ENCODE peak calls at places on chromosome 17, in six cellular contexts. One of them, this sample, is unnamed.

GRCh38 chr17:59328534-59329095 is 2.8 kb upstream of the YPEL2 start:
- DNase-seq in retinal pigment epithelial cell: no peak
- DNase-seq in psoas muscle: no peak
- DNase-seq in dorsolateral prefrontal cortex: no peak
- DNase-seq in IMR-90: no peak
- DNase-seq in CD4-positive, alpha-beta T cell: no peak
- DNase-seq in this sample: no peak

GRCh38 chr17:64087252-64088005 is 42.5 kb downstream of the ERN1 start:
- DNase-seq in IMR-90: no peak
- DNase-seq in CD4-positive, alpha-beta T cell: no peak
- DNase-seq in retinal pigment epithelial cell: no peak
- DNase-seq in psoas muscle: no peak
- DNase-seq in dorsolateral prefrontal cortex: no peak
- DNase-seq in this sample: no peak

GRCh38 chr17:36856921-36857381 is 80.3 kb upstream of the LHX1 start:
- DNase-seq in retinal pigment epithelial cell: no peak
- DNase-seq in IMR-90: no peak
- DNase-seq in dorsolateral prefrontal cortex: peak
- DNase-seq in CD4-positive, alpha-beta T cell: no peak
- DNase-seq in psoas muscle: no peak
- DNase-seq in this sample: no peak

GRCh38 chr17:40399185-40399584 is 18.5 kb downstream of the TOP2A start:
- DNase-seq in dorsolateral prefrontal cortex: no peak
- DNase-seq in IMR-90: peak
- DNase-seq in retinal pigment epithelial cell: no peak
- DNase-seq in CD4-positive, alpha-beta T cell: no peak
- DNase-seq in psoas muscle: no peak
- DNase-seq in this sample: peak

GRCh38 chr17:46964315-46965265 is 14.5 kb downstream of the RPRML start:
- DNase-seq in IMR-90: peak
- DNase-seq in retinal pigment epithelial cell: no peak
- DNase-seq in dorsolateral prefrontal cortex: no peak
- DNase-seq in psoas muscle: no peak
- DNase-seq in CD4-positive, alpha-beta T cell: no peak
- DNase-seq in this sample: no peak

GRCh38 chr17:78497115-78497540 is 80.1 kb downstream of the DNAH17 start:
- DNase-seq in retinal pigment epithelial cell: peak
- DNase-seq in psoas muscle: peak
- DNase-seq in dorsolateral prefrontal cortex: peak
- DNase-seq in IMR-90: peak
- DNase-seq in CD4-positive, alpha-beta T cell: peak
- DNase-seq in this sample: peak

GRCh38 chr17:38546396-38546795 is 59.4 kb downstream of the SRCIN1 start:
- DNase-seq in IMR-90: no peak
- DNase-seq in CD4-positive, alpha-beta T cell: no peak
- DNase-seq in psoas muscle: no peak
- DNase-seq in retinal pigment epithelial cell: no peak
- DNase-seq in dorsolateral prefrontal cortex: no peak
- DNase-seq in this sample: no peak

GRCh38 chr17:35788504-35788998 is 6.9 kb downstream of the MMP28 start:
- DNase-seq in dorsolateral prefrontal cortex: no peak
- DNase-seq in IMR-90: peak
- DNase-seq in CD4-positive, alpha-beta T cell: no peak
- DNase-seq in retinal pigment epithelial cell: no peak
- DNase-seq in psoas muscle: no peak
- DNase-seq in this sample: peak

GRCh38 chr17:19306160-19307111 is 56.1 kb downstream of the B9D1 start:
- DNase-seq in CD4-positive, alpha-beta T cell: no peak
- DNase-seq in psoas muscle: no peak
- DNase-seq in dorsolateral prefrontal cortex: peak
- DNase-seq in IMR-90: no peak
- DNase-seq in retinal pigment epithelial cell: no peak
- DNase-seq in this sample: no peak

GRCh38 chr17:66755101-66755943 is 79.6 kb upstream of the CACNG5 start:
- DNase-seq in CD4-positive, alpha-beta T cell: no peak
- DNase-seq in IMR-90: no peak
- DNase-seq in psoas muscle: no peak
- DNase-seq in retinal pigment epithelial cell: no peak
- DNase-seq in dorsolateral prefrontal cortex: no peak
- DNase-seq in this sample: no peak

GRCh38 chr17:57940653-57941329 is 14.4 kb downstream of the CUEDC1 start:
- DNase-seq in IMR-90: no peak
- DNase-seq in retinal pigment epithelial cell: no peak
- DNase-seq in dorsolateral prefrontal cortex: peak
- DNase-seq in CD4-positive, alpha-beta T cell: no peak
- DNase-seq in psoas muscle: peak
- DNase-seq in this sample: no peak

GRCh38 chr17:32335647-32336046 is 6.3 kb downstream of the C17orf75 start:
- DNase-seq in psoas muscle: no peak
- DNase-seq in CD4-positive, alpha-beta T cell: no peak
- DNase-seq in retinal pigment epithelial cell: no peak
- DNase-seq in dorsolateral prefrontal cortex: no peak
- DNase-seq in IMR-90: peak
- DNase-seq in this sample: peak

GRCh38 chr17:32345953-32346600 is 3.9 kb upstream of the ZNF207 start:
- DNase-seq in IMR-90: no peak
- DNase-seq in retinal pigment epithelial cell: no peak
- DNase-seq in psoas muscle: no peak
- DNase-seq in CD4-positive, alpha-beta T cell: no peak
- DNase-seq in dorsolateral prefrontal cortex: no peak
- DNase-seq in this sample: no peak

GRCh38 chr17:32341857-32342602 is at the start of gene C17orf75:
- DNase-seq in psoas muscle: peak
- DNase-seq in IMR-90: peak
- DNase-seq in CD4-positive, alpha-beta T cell: peak
- DNase-seq in retinal pigment epithelial cell: no peak
- DNase-seq in dorsolateral prefrontal cortex: peak
- DNase-seq in this sample: peak

GRCh38 chr17:32342603-32343325 is 791 bp upstream of the C17orf75 start:
- DNase-seq in retinal pigment epithelial cell: no peak
- DNase-seq in psoas muscle: no peak
- DNase-seq in dorsolateral prefrontal cortex: no peak
- DNase-seq in IMR-90: no peak
- DNase-seq in CD4-positive, alpha-beta T cell: no peak
- DNase-seq in this sample: no peak

DNA sequence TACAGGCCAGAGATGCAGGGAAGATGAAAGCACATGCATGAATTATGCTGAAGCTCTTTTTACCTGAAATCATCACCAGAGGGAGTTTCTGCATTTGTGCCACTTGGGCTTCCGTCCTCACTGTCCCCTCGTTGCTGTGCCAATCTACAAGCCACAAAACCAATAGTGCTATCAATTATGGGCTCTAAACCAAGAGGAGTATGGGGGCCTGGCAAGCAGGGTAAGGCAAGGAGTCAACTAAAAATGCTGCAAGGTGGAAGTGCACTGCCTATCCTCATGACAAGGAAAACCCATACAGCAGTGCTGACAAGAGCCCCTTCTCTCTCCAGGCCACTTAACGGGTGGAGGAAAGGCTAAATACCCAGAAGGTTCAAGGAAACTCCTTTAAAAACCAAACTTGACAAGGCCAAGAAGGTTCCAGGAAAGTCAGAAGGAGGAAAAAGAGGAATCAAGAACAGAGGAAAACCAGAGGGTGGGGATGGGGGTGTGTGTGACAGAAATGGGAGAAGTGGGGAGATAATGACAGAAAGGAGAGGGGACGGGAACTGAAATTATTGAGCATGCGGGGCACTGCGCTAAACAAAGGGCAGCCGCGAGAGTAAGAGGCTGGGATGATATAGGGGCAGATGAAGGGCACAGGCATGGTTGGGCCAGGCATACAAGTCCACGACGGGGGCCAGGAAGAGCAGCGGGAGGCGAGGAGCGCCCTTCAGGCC is 674 bp downstream of the C17orf75 start:
- DNase-seq in dorsolateral prefrontal cortex: peak
- DNase-seq in CD4-positive, alpha-beta T cell: peak
- DNase-seq in IMR-90: no peak
- DNase-seq in retinal pigment epithelial cell: no peak
- DNase-seq in psoas muscle: no peak
- DNase-seq in this sample: no peak
- TF ChIP-seq CTCF in dorsolateral prefrontal cortex: no peak
- TF ChIP-seq CTCF in CD4-positive, alpha-beta T cell: peak
- TF ChIP-seq CTCF in IMR-90: no peak
- TF ChIP-seq CTCF in retinal pigment epithelial cell: peak
- TF ChIP-seq CTCF in psoas muscle: no peak
- TF ChIP-seq CTCF in this sample: peak

DNA sequence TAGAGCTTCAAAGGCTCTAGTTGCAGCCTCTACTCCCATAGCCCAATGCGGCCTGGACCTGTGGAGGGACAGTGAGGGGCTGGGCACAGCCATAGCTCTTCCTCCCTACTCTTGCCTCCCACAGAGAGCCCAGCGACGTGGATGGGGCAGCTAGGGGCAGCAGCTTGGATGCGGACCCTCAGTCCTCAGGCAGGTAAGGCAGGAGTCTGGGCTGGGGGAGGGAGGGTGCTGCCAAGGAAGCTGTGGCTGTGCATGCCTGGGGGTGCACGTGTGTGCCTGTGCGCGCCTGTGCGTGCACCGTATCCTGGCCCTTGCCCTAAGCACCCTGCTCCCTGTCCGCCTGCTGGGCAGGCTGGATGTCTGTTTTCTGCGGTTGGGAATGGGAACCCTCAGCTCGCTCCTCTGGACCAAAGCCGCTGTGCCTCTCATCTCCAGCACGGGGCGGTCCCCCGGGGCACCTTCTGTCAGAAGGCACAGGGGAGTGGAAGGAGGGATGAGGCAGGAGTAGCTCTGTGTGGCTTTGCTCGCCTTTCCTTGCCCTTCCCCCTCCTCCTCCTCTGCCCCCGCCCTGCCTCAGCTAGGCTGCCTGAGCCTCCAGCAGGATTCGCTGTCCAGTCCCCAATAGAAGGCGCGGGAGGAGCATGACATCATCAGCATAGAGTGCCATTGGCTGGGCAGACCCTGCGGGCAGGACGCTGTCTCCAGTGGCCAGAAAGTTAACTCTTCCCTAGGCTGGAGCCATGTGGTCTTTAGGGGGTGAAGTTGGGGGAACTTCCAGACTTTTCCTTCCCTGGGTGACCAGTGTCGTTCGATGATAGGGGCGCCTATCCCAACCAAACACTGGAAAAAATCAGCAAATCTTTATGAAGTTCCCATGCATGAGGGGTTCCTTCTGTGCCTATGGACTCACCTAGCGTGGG is 797 bp downstream of the PRCD start:
- DNase-seq in retinal pigment epithelial cell: peak
- DNase-seq in psoas muscle: peak
- DNase-seq in CD4-positive, alpha-beta T cell: no peak
- DNase-seq in dorsolateral prefrontal cortex: peak
- DNase-seq in IMR-90: peak
- DNase-seq in this sample: peak
- TF ChIP-seq CTCF in retinal pigment epithelial cell: peak
- TF ChIP-seq CTCF in psoas muscle: peak
- TF ChIP-seq CTCF in CD4-positive, alpha-beta T cell: no peak
- TF ChIP-seq CTCF in dorsolateral prefrontal cortex: peak
- TF ChIP-seq CTCF in IMR-90: peak
- TF ChIP-seq CTCF in this sample: peak

DNA sequence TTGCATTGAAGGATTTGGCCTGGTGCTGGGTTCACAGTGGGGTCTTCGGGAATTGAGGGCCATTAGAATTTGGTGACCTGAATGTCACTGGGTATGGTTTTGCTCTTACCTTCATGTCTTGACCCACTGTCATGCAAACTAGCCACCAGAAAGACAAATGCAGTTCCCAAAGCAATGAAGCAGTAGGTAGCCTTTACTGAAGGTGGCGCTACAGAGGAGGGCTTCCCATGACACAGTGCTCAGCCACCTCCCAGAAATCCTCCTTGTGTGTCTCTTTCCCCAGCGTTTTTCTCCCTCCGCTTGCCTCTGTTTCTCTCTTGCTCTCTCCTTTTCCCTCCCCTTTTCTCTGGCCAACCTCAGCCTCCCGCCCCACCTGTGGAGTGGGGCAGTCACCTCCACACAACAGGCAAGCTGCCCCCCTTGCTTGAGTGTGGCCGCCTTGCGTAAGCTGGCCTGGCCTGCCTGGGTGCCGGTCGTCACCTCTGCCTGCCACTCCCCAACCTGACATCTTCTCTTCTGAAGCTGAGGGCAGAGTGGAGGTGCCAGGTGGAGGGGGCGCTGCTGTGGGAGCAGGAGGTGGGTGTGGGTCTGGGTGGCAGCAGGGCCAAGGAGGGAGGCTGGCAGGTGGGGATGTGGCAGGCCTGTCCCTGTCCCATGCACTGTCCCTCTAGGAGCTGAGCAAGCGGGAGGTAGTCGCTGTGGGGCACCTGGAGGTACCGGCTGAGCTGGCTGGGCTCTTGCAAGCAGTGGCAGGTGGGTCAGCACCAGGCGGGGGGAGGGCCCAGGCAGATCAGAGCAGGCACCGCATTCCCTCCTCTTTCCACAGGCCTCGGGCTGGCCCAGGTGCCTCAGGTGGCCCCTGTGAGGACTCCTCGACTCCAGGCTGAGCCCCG is 34.7 kb downstream of the MYO15A start:
- DNase-seq in IMR-90: peak
- DNase-seq in retinal pigment epithelial cell: no peak
- DNase-seq in dorsolateral prefrontal cortex: no peak
- DNase-seq in psoas muscle: no peak
- DNase-seq in CD4-positive, alpha-beta T cell: no peak
- DNase-seq in this sample: no peak
- TF ChIP-seq CTCF in IMR-90: peak
- TF ChIP-seq CTCF in retinal pigment epithelial cell: peak
- TF ChIP-seq CTCF in dorsolateral prefrontal cortex: no peak
- TF ChIP-seq CTCF in psoas muscle: no peak
- TF ChIP-seq CTCF in CD4-positive, alpha-beta T cell: no peak
- TF ChIP-seq CTCF in this sample: peak

DNA sequence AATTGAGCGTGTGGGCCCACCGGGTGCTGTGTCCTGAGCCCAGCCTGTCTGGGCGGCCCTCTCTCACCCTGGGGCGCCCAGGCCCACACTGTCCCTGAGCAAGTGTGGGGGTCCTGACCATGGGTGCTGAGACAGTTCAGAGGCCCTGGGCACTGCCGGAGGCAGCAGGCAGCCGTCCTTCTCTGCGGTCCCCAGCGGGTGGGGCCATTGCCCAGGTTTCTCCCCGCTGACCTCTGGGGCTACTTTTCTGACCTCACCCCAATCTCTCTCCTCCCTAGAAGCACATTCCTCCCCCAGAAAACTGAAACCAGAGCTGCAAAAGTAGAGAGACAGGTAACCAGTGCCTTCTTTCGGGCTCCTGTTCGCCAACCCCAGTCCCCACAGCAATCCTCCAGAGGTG is 36.0 kb upstream of the PVALEF start:
- DNase-seq in CD4-positive, alpha-beta T cell: no peak
- DNase-seq in psoas muscle: no peak
- DNase-seq in retinal pigment epithelial cell: no peak
- DNase-seq in IMR-90: no peak
- DNase-seq in dorsolateral prefrontal cortex: no peak
- DNase-seq in this sample: no peak
- TF ChIP-seq CTCF in CD4-positive, alpha-beta T cell: no peak
- TF ChIP-seq CTCF in psoas muscle: no peak
- TF ChIP-seq CTCF in retinal pigment epithelial cell: peak
- TF ChIP-seq CTCF in IMR-90: no peak
- TF ChIP-seq CTCF in dorsolateral prefrontal cortex: no peak
- TF ChIP-seq CTCF in this sample: no peak

GRCh38 chr17:6071528-6072065 is 1.4 kb downstream of the WSCD1 start:
- DNase-seq in retinal pigment epithelial cell: no peak
- DNase-seq in IMR-90: no peak
- DNase-seq in psoas muscle: no peak
- DNase-seq in CD4-positive, alpha-beta T cell: no peak
- DNase-seq in dorsolateral prefrontal cortex: no peak
- DNase-seq in this sample: no peak
- TF ChIP-seq CTCF in retinal pigment epithelial cell: no peak
- TF ChIP-seq CTCF in IMR-90: no peak
- TF ChIP-seq CTCF in psoas muscle: no peak
- TF ChIP-seq CTCF in CD4-positive, alpha-beta T cell: no peak
- TF ChIP-seq CTCF in dorsolateral prefrontal cortex: no peak
- TF ChIP-seq CTCF in this sample: no peak

This sample was measured in AG10803.